ENCODE peak calls at places on chromosomes 5 and 9, in nine cellular contexts. One of them, this sample, is unnamed.

GRCh38 chr5:10124287-10124686 is 125.4 kb downstream of the ATPSCKMT start:
- DNase-seq in heart right ventricle: peak; percentile 34
- DNase-seq in astrocyte of the spinal cord: no peak
- DNase-seq in spleen: no peak
- DNase-seq in GM12865: no peak
- DNase-seq in stomach: no peak
- DNase-seq in cardiac muscle cell: no peak
- DNase-seq in brain microvascular endothelial cell: no peak
- DNase-seq in fibroblast of pulmonary artery: no peak
- DNase-seq in this sample: no peak

GRCh38 chr9:95078934-95079333 is 238.6 kb downstream of the FANCC start:
- DNase-seq in heart right ventricle: no peak
- DNase-seq in astrocyte of the spinal cord: no peak
- DNase-seq in spleen: peak; percentile 58
- DNase-seq in GM12865: no peak
- DNase-seq in stomach: peak; percentile 76
- DNase-seq in cardiac muscle cell: peak; percentile 89
- DNase-seq in brain microvascular endothelial cell: no peak
- DNase-seq in fibroblast of pulmonary artery: no peak
- DNase-seq in this sample: no peak

GRCh38 chr9:3675964-3676363 is 150.2 kb upstream of the RFX3 start:
- DNase-seq in heart right ventricle: no peak
- DNase-seq in astrocyte of the spinal cord: no peak
- DNase-seq in spleen: no peak
- DNase-seq in GM12865: no peak
- DNase-seq in stomach: no peak
- DNase-seq in cardiac muscle cell: no peak
- DNase-seq in brain microvascular endothelial cell: no peak
- DNase-seq in fibroblast of pulmonary artery: no peak
- DNase-seq in this sample: peak; percentile 6

GRCh38 chr9:81522721-81523551 is 166.4 kb downstream of the TLE1 start:
- DNase-seq in heart right ventricle: no peak
- DNase-seq in astrocyte of the spinal cord: peak; percentile 71
- DNase-seq in spleen: no peak
- DNase-seq in GM12865: peak; percentile 60
- DNase-seq in stomach: no peak
- DNase-seq in cardiac muscle cell: peak; percentile 35
- DNase-seq in brain microvascular endothelial cell: peak; percentile 59
- DNase-seq in fibroblast of pulmonary artery: peak; percentile 80
- DNase-seq in this sample: peak; percentile 74

GRCh38 chr5:135033026-135033861 is 784 bp downstream of the PITX1 start:
- DNase-seq in heart right ventricle: no peak
- DNase-seq in astrocyte of the spinal cord: peak; percentile 21
- DNase-seq in spleen: no peak
- DNase-seq in GM12865: peak; percentile 26
- DNase-seq in stomach: peak; percentile 43
- DNase-seq in cardiac muscle cell: peak; percentile 44
- DNase-seq in brain microvascular endothelial cell: no peak
- DNase-seq in fibroblast of pulmonary artery: peak; percentile 21
- DNase-seq in this sample: peak; percentile 63

GRCh38 chr9:134689320-134690181 is 47.9 kb downstream of the COL5A1 start:
- DNase-seq in heart right ventricle: peak; percentile 76
- DNase-seq in astrocyte of the spinal cord: peak; percentile 51
- DNase-seq in spleen: peak; percentile 84
- DNase-seq in GM12865: peak; percentile 33
- DNase-seq in stomach: peak; percentile 56
- DNase-seq in cardiac muscle cell: peak; percentile 67
- DNase-seq in brain microvascular endothelial cell: peak; percentile 42
- DNase-seq in fibroblast of pulmonary artery: peak; percentile 67
- DNase-seq in this sample: peak; percentile 65

GRCh38 chr9:121026260-121026691 is 23.8 kb downstream of the C5 start:
- DNase-seq in heart right ventricle: no peak
- DNase-seq in astrocyte of the spinal cord: peak; percentile 20
- DNase-seq in spleen: no peak
- DNase-seq in GM12865: no peak
- DNase-seq in stomach: no peak
- DNase-seq in cardiac muscle cell: no peak
- DNase-seq in brain microvascular endothelial cell: peak; percentile 14
- DNase-seq in fibroblast of pulmonary artery: peak; percentile 41
- DNase-seq in this sample: peak; percentile 48

GRCh38 chr5:177578331-177578730 is 13.7 kb upstream of the TMED9 start:
- DNase-seq in heart right ventricle: no peak
- DNase-seq in astrocyte of the spinal cord: no peak
- DNase-seq in spleen: peak; percentile 6
- DNase-seq in GM12865: no peak
- DNase-seq in stomach: no peak
- DNase-seq in cardiac muscle cell: no peak
- DNase-seq in brain microvascular endothelial cell: no peak
- DNase-seq in fibroblast of pulmonary artery: no peak
- DNase-seq in this sample: no peak

DNA sequence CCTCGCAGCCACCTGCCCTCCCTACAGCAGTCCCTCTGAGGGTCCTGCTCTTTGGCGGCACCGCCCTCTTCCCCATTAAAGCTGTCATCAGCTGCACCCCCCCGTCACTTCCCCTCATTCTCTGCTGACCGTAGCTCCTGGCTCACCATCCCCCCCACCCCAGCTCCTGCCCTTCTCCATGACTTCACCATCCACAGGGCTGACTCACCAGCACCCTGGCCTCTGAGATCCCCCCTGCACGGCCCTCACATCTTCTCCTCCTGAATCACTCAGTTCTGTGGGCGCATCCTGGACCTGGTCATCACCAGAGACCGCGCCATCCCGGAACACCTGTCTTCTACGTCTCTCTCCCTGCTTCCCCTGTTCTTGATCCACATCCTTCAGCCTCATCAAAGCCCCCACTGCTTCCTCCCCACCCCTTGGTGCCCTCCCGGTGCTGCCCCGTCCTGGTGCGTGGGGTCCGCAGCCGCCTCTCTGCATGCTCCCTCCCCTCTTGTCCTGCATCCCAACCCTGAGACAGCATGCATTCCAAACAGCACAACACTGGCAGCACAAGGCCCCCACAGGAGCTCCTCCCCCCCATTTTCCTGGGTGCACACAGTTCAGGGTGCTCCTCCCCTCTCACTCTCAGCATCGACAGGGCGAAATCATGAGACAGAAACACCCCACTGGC is 12.9 kb downstream of the FLT4 start:
- DNase-seq in heart right ventricle: no peak
- DNase-seq in astrocyte of the spinal cord: no peak
- DNase-seq in spleen: peak; percentile 54
- DNase-seq in GM12865: no peak
- DNase-seq in stomach: no peak
- DNase-seq in cardiac muscle cell: no peak
- DNase-seq in brain microvascular endothelial cell: peak; percentile 38
- DNase-seq in fibroblast of pulmonary artery: no peak
- DNase-seq in this sample: no peak
- H3K4me3 ChIP-seq in heart right ventricle: no peak overlapping the region
- H3K4me3 ChIP-seq in astrocyte of the spinal cord: no peak overlapping the region
- H3K4me3 ChIP-seq in spleen: no peak overlapping the region
- H3K4me3 ChIP-seq in GM12865: no peak overlapping the region
- H3K4me3 ChIP-seq in stomach: no peak overlapping the region
- H3K4me3 ChIP-seq in cardiac muscle cell: no peak overlapping the region
- H3K4me3 ChIP-seq in brain microvascular endothelial cell: no peak overlapping the region
- H3K4me3 ChIP-seq in fibroblast of pulmonary artery: no peak overlapping the region
- H3K4me3 ChIP-seq in this sample: no peak overlapping the region

DNA sequence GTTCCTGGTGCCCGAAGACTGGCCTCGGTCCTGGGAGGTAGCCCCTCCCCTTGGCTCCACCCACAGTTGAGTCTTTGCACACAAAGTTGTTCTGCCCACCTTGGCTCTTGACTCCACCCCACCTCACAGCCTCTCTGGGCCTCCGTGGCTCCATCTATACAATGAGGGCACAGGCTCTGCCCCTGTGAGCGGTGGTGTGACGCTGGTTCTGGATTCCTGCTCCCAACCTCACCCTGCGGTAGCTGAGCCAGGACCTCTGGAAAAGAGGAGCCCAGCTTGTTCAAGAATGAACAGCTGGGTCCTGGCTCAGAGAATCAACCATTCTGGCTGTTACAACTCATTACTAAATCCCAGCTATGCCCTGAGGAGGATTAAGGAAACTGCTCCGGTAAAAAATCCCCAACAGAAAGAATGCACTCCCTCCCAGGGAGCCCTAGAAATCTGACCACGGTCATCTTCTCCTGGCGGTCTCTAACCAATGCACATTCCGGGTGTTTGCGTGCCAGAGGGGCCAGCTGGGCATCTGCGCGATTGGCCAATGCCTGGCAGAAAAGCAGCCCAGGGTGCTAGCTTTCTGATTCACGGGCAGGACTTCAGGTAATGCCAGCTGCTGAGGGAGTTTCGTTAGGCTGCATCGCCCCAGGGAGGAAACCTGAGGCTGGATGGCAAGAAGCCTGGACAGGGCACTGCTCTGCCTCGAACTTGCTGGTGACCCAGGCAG is 9.9 kb upstream of the GRHPR start:
- DNase-seq in heart right ventricle: no peak
- DNase-seq in astrocyte of the spinal cord: no peak
- DNase-seq in spleen: no peak
- DNase-seq in GM12865: peak; percentile 71
- DNase-seq in stomach: no peak
- DNase-seq in cardiac muscle cell: no peak
- DNase-seq in brain microvascular endothelial cell: no peak
- DNase-seq in fibroblast of pulmonary artery: no peak
- DNase-seq in this sample: no peak
- H3K4me3 ChIP-seq in heart right ventricle: no peak overlapping the region
- H3K4me3 ChIP-seq in astrocyte of the spinal cord: no peak overlapping the region
- H3K4me3 ChIP-seq in spleen: no peak overlapping the region
- H3K4me3 ChIP-seq in GM12865: peak overlapping the region; percentile 58
- H3K4me3 ChIP-seq in stomach: no peak overlapping the region
- H3K4me3 ChIP-seq in cardiac muscle cell: no peak overlapping the region
- H3K4me3 ChIP-seq in brain microvascular endothelial cell: no peak overlapping the region
- H3K4me3 ChIP-seq in fibroblast of pulmonary artery: no peak overlapping the region
- H3K4me3 ChIP-seq in this sample: no peak overlapping the region

GRCh38 chr5:151740958-151741373 is 17.5 kb downstream of the ATOX1 start:
- DNase-seq in heart right ventricle: no peak
- DNase-seq in astrocyte of the spinal cord: peak; percentile 77
- DNase-seq in spleen: no peak
- DNase-seq in GM12865: no peak
- DNase-seq in stomach: no peak
- DNase-seq in cardiac muscle cell: no peak
- DNase-seq in brain microvascular endothelial cell: peak; percentile 57
- DNase-seq in fibroblast of pulmonary artery: peak; percentile 62
- DNase-seq in this sample: peak; percentile 78

GRCh38 chr5:151740336-151740942 is 18.0 kb downstream of the ATOX1 start:
- DNase-seq in heart right ventricle: peak; percentile 48
- DNase-seq in astrocyte of the spinal cord: peak; percentile 97
- DNase-seq in spleen: no peak
- DNase-seq in GM12865: peak; percentile 87
- DNase-seq in stomach: peak; percentile 29
- DNase-seq in cardiac muscle cell: peak; percentile 74
- DNase-seq in brain microvascular endothelial cell: peak; percentile 91
- DNase-seq in fibroblast of pulmonary artery: peak; percentile 96
- DNase-seq in this sample: peak; percentile 98

GRCh38 chr5:151739395-151739794 is 19.0 kb downstream of the ATOX1 start:
- DNase-seq in heart right ventricle: no peak
- DNase-seq in astrocyte of the spinal cord: peak; percentile 28
- DNase-seq in spleen: no peak
- DNase-seq in GM12865: no peak
- DNase-seq in stomach: no peak
- DNase-seq in cardiac muscle cell: no peak
- DNase-seq in brain microvascular endothelial cell: no peak
- DNase-seq in fibroblast of pulmonary artery: peak; percentile 49
- DNase-seq in this sample: no peak

GRCh38 chr5:151738125-151738848 is 20.1 kb downstream of the ATOX1 start:
- DNase-seq in heart right ventricle: no peak
- DNase-seq in astrocyte of the spinal cord: no peak
- DNase-seq in spleen: no peak
- DNase-seq in GM12865: no peak
- DNase-seq in stomach: no peak
- DNase-seq in cardiac muscle cell: no peak
- DNase-seq in brain microvascular endothelial cell: no peak
- DNase-seq in fibroblast of pulmonary artery: peak; percentile 47
- DNase-seq in this sample: no peak

DNA sequence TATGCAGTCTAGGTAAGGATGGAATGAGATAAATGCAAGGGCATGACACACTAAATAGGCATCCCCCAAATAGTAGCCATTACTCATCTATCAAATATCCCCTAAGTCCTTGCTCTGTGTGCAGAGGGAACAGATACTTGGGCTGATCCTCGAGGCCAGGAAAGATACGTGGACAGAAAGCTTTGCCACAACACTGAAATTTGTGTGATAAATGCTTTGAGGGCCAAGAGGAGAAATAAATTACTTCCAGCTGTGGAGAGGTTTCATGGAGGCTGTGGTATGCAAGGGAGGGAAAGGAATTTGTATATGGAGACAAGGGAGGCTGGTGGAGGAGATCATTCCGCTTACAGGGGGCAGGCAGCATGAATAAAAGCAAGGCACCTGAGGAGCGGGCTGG is 18.5 kb downstream of the ATOX1 start:
- DNase-seq in heart right ventricle: no peak
- DNase-seq in astrocyte of the spinal cord: peak; percentile 92
- DNase-seq in spleen: no peak
- DNase-seq in GM12865: no peak
- DNase-seq in stomach: no peak
- DNase-seq in cardiac muscle cell: no peak
- DNase-seq in brain microvascular endothelial cell: peak; percentile 82
- DNase-seq in fibroblast of pulmonary artery: peak; percentile 87
- DNase-seq in this sample: peak; percentile 84
- H3K4me3 ChIP-seq in heart right ventricle: no peak overlapping the region
- H3K4me3 ChIP-seq in astrocyte of the spinal cord: no peak overlapping the region
- H3K4me3 ChIP-seq in spleen: no peak overlapping the region
- H3K4me3 ChIP-seq in GM12865: no peak overlapping the region
- H3K4me3 ChIP-seq in stomach: no peak overlapping the region
- H3K4me3 ChIP-seq in cardiac muscle cell: no peak overlapping the region
- H3K4me3 ChIP-seq in brain microvascular endothelial cell: peak overlapping the region; percentile 21
- H3K4me3 ChIP-seq in fibroblast of pulmonary artery: no peak overlapping the region
- H3K4me3 ChIP-seq in this sample: peak overlapping the region; percentile 31

DNA sequence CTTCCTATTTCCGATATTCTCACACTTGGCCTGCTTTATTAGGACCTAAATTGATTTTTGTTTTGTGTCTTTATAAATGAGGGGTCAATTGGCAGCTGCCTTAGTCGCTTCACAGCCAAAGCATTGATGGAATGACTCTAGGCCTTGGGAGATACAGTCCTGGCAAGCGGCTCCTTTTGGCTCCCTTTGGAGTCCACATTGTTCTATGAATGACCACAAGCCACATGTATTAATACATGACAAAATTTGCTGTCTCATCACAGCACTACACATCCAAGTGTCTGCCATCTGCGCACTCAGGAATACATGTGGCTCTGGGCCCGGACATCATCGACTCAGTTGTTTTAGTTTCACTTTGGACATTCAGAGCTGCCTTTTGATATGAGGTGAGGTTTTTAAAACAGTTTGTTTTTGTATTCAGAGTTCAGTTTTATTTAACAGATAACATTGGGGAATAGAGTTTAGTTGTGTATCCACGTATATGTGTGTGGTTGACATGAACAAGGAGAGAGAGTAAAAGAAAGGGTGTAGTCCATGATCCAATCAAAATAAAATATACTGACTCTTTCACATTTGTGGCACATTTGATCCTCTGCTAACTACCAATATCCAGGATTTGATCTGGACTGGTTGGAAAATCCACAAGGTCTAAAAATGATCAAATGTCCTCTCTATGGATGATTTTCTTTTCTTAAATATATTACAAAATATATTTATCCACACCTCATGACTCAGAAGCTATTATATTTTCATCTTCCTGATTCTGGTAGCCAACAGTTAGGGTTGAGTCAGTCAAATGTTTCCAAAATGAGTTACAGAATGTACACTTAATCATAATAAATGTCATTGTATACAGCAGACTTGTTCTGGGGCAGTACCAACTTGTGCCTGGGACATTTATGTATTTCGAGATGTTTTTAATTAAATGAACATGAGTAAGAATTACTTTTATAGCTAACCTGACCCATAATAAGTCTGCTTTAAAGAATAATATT is 114.0 kb upstream of the MTAP start:
- DNase-seq in heart right ventricle: no peak
- DNase-seq in astrocyte of the spinal cord: peak; percentile 93
- DNase-seq in spleen: no peak
- DNase-seq in GM12865: no peak
- DNase-seq in stomach: peak; percentile 47
- DNase-seq in cardiac muscle cell: no peak
- DNase-seq in brain microvascular endothelial cell: peak; percentile 53
- DNase-seq in fibroblast of pulmonary artery: peak; percentile 87
- DNase-seq in this sample: peak; percentile 13
- H3K4me3 ChIP-seq in heart right ventricle: no peak overlapping the region
- H3K4me3 ChIP-seq in astrocyte of the spinal cord: peak overlapping the region; percentile 16
- H3K4me3 ChIP-seq in spleen: no peak overlapping the region
- H3K4me3 ChIP-seq in GM12865: no peak overlapping the region
- H3K4me3 ChIP-seq in stomach: no peak overlapping the region
- H3K4me3 ChIP-seq in cardiac muscle cell: no peak overlapping the region
- H3K4me3 ChIP-seq in brain microvascular endothelial cell: peak overlapping the region; percentile 6
- H3K4me3 ChIP-seq in fibroblast of pulmonary artery: peak overlapping the region; percentile 23
- H3K4me3 ChIP-seq in this sample: peak overlapping the region; percentile 67

This sample was measured in mesenchymal stem cell.